ENCODE peak calls at places on chromosomes 12 and 14, in ten cellular contexts. W, F, I, L, J, A, X, Z, B and R are unnamed samples.
A peak's percentile ranks its signal among the peaks of the same experiment; 100 is the strongest.

GRCh38 chr12:79560165-79560889 is 130.4 kb downstream of the PAWR start:
- DNase-seq in W (no peak), F (no peak), I (no peak), L (no peak), J (no peak), A (no peak), X (no peak), Z (no peak), B (no peak), R (no peak)

GRCh38 chr12:111650912-111651311 is 34.8 kb downstream of the BRAP start:
- DNase-seq in W (no peak), F (no peak), I (no peak), L (no peak), J (no peak), A (no peak), X (no peak), Z (no peak), B (no peak), R (no peak)

GRCh38 chr14:72818998-72819397 is 74.9 kb downstream of the DPF3 start:
- DNase-seq in W (no peak), F (no peak), I (no peak), L (no peak), J (no peak), A (no peak), X (no peak), Z (no peak), B (no peak), R (no peak)

GRCh38 chr14:69895109-69895508 is 15.9 kb downstream of the SMOC1 start:
- DNase-seq in W (no peak), F (no peak), I (no peak), L (no peak), J (no peak), A (no peak), X (no peak), Z (no peak), B (no peak), R (no peak)

GRCh38 chr12:99455350-99456037 is 192.1 kb upstream of the GARIN6 start:
- DNase-seq in W (no peak), F (no peak), I (no peak), L (peak; percentile 94), J (no peak), A (no peak), X (no peak), Z (no peak), B (no peak), R (peak; percentile 30)

GRCh38 chr14:86532219-86532618 is 1002.3 kb downstream of the FLRT2 start:
- DNase-seq in W (no peak), F (no peak), I (no peak), L (peak; percentile 46), J (no peak), A (no peak), X (no peak), Z (no peak), B (no peak), R (no peak)

GRCh38 chr12:57226588-57227314 is 2.8 kb upstream of the SHMT2 start:
- DNase-seq in W (no peak), F (no peak), I (no peak), L (no peak), J (no peak), A (no peak), X (no peak), Z (no peak), B (no peak), R (no peak)

GRCh38 chr12:124533456-124533855 is 34.0 kb downstream of the NCOR2 start:
- DNase-seq in W (no peak), F (no peak), I (no peak), L (no peak), J (no peak), A (no peak), X (no peak), Z (no peak), B (no peak), R (no peak)

GRCh38 chr12:109331546-109331945 is 16.2 kb upstream of the MYO1H start:
- DNase-seq in W (no peak), F (no peak), I (no peak), L (no peak), J (no peak), A (no peak), X (no peak), Z (no peak), B (no peak), R (no peak)

GRCh38 chr14:63180017-63180416 is 24.2 kb upstream of the RHOJ start:
- DNase-seq in W (no peak), F (no peak), I (no peak), L (no peak), J (no peak), A (no peak), X (no peak), Z (no peak), B (no peak), R (no peak)